ENCODE peak calls at places on chromosome 2, in six cellular contexts. O is activated naive CD4-positive, alpha-beta T cell; G is activated T-cell treated with anti-CD3 and anti-CD28 coated beads for 1 hour; U is amniotic epithelial cell; W is activated CD4-positive, CD25-positive, alpha-beta regulatory T cell; Z is coronary artery. Y is an unnamed sample.
A peak's percentile ranks its signal among the peaks of the same experiment; 100 is the strongest.

GRCh38 chr2:226894752-226895151 is 58.9 kb downstream of the RHBDD1 start:
- DNase-seq in W (no peak), Z (no peak), U (no peak), G (no peak), O (no peak), Y (no peak)

GRCh38 chr2:96977631-96978195 is 8.7 kb downstream of the FAM178B start:
- DNase-seq in U (peak; percentile 62), Z (no peak), O (no peak), G (no peak), W (no peak), Y (peak; percentile 83)

GRCh38 chr2:149394864-149395263 is 64.5 kb downstream of the LYPD6 start:
- DNase-seq in G (no peak), O (no peak), U (peak; percentile 23), Z (no peak), W (no peak), Y (peak; percentile 31)

GRCh38 chr2:135066710-135067109 is 14.6 kb downstream of the RAB3GAP1 start:
- DNase-seq in W (no peak), G (no peak), U (peak; percentile 45), O (no peak), Z (no peak), Y (no peak)

GRCh38 chr2:142041105-142041504 is 89.7 kb downstream of the LRP1B start:
- DNase-seq in G (no peak), W (no peak), O (no peak), U (peak; percentile 18), Z (no peak), Y (peak; percentile 43)

GRCh38 chr2:104584393-104584792 is 269.5 kb upstream of the POU3F3 start:
- DNase-seq in W (no peak), O (no peak), U (no peak), G (no peak), Z (no peak), Y (no peak)

GRCh38 chr2:195763866-195764265 is 106.8 kb downstream of the SLC39A10 start:
- DNase-seq in Z (no peak), W (no peak), U (peak; percentile 38), G (no peak), O (no peak), Y (peak; percentile 10)

GRCh38 chr2:230614913-230615332 is 97.7 kb upstream of the CAB39 start:
- DNase-seq in G (no peak), U (no peak), Z (no peak), O (no peak), W (peak; percentile 15), Y (no peak)

GRCh38 chr2:55901322-55901721 is 22.3 kb downstream of the EFEMP1 start:
- DNase-seq in O (no peak), Z (no peak), G (no peak), W (no peak), U (peak; percentile 67), Y (peak; percentile 66)

GRCh38 chr2:230589497-230590015 is 123.1 kb upstream of the CAB39 start:
- DNase-seq in O (no peak), W (no peak), U (no peak), Z (no peak), G (no peak), Y (no peak)

GRCh38 chr2:223121317-223121716 is 69.3 kb downstream of the KCNE4 start:
- DNase-seq in Z (no peak), O (no peak), W (no peak), U (no peak), G (no peak), Y (no peak)

GRCh38 chr2:100786297-100786658 is 33.7 kb upstream of the NPAS2 start:
- DNase-seq in W (no peak), G (no peak), U (peak; percentile 85), Z (no peak), O (no peak), Y (peak; percentile 86)

GRCh38 chr2:85258194-85258605 is 69.6 kb downstream of the TGOLN2 start:
- DNase-seq in W (no peak), U (no peak), G (no peak), Z (no peak), O (no peak), Y (no peak)

GRCh38 chr2:46101557-46102220 is 195.5 kb upstream of the EPAS1 start:
- DNase-seq in Z (no peak), W (no peak), O (no peak), G (no peak), U (no peak), Y (no peak)

GRCh38 chr2:192000196-192000990 is 153.5 kb upstream of the CAVIN2 start:
- DNase-seq in U (no peak), G (no peak), O (no peak), Z (no peak), W (no peak), Y (no peak)

GRCh38 chr2:168849610-168850009 is 40.6 kb downstream of the SPC25 start:
- DNase-seq in O (no peak), W (no peak), U (peak; percentile 70), Z (no peak), G (no peak), Y (peak; percentile 58)

GRCh38 chr2:130912471-130912870 is 75.8 kb downstream of the ARHGEF4 start:
- DNase-seq in Z (no peak), G (no peak), U (no peak), W (no peak), O (no peak), Y (no peak)

Y was measured in NCI-H226.